ENCODE peak calls at places on chromosomes 16 and 17, in six cellular contexts. P is breast epithelium, N is lower leg skin, X is K562, I is tibial nerve, J is stomach. O is an unnamed sample.

GRCh38 chr16:6602401-6602800 is 730.2 kb upstream of the RBFOX1 start:
- DNase-seq in P (no peak), N (no peak), X (no peak), I (no peak), J (no peak), O (no peak)

GRCh38 chr17:62892069-62892675 is 73.9 kb upstream of the TANC2 start:
- DNase-seq in P (no peak), N (no peak), X (no peak), I (no peak), J (no peak), O (no peak)

GRCh38 chr17:80923211-80924110 is 68.2 kb upstream of the CHMP6 start:
- DNase-seq in P (no peak), N (no peak), X (no peak), I (no peak), J (no peak), O (no peak)

GRCh38 chr16:70508752-70509151 is 14.6 kb downstream of the COG4 start:
- DNase-seq in P (no peak), N (no peak), X (no peak), I (no peak), J (no peak), O (no peak)

GRCh38 chr17:40722146-40722720 is 18.7 kb upstream of the KRT24 start:
- DNase-seq in P (no peak), N (no peak), X (no peak), I (no peak), J (no peak), O (no peak)

GRCh38 chr16:88977028-88977844 is at the start of gene CBFA2T3:
- DNase-seq in P (peak), N (peak), X (peak), I (peak), J (peak), O (no peak)

GRCh38 chr17:79224476-79224875 is 149.9 kb downstream of the ENGASE start:
- DNase-seq in P (no peak), N (no peak), X (no peak), I (no peak), J (no peak), O (no peak)

GRCh38 chr16:642189-643049 is 791 bp downstream of the MCRIP2 start:
- DNase-seq in P (no peak), N (no peak), X (peak), I (no peak), J (peak), O (no peak)

GRCh38 chr17:77753691-77754265 is 204.7 kb upstream of the TNRC6C start:
- DNase-seq in P (no peak), N (no peak), X (no peak), I (no peak), J (no peak), O (no peak)

GRCh38 chr16:18797746-18798145 is 3.6 kb downstream of the ARL6IP1 start:
- DNase-seq in P (no peak), N (no peak), X (no peak), I (no peak), J (no peak), O (no peak)

GRCh38 chr16:57871457-57871856 is 69.2 kb upstream of the KIFC3 start:
- DNase-seq in P (no peak), N (no peak), X (no peak), I (no peak), J (no peak), O (no peak)

GRCh38 chr16:85557083-85557975 is 55.8 kb upstream of the GSE1 start:
- DNase-seq in P (no peak), N (no peak), X (peak), I (no peak), J (no peak), O (peak)

GRCh38 chr17:18980682-18981384 is 23.7 kb downstream of the FAM83G start:
- DNase-seq in P (no peak), N (no peak), X (no peak), I (no peak), J (no peak), O (no peak)

GRCh38 chr16:53528797-53529196 is 25.8 kb upstream of the AKTIP start:
- DNase-seq in P (no peak), N (no peak), X (no peak), I (no peak), J (no peak), O (no peak)

GRCh38 chr16:7246578-7246977 is 86.1 kb upstream of the RBFOX1 start:
- DNase-seq in P (no peak), N (no peak), X (no peak), I (no peak), J (no peak), O (no peak)

GRCh38 chr17:76265624-76266243 is 586 bp downstream of the UBALD2 start:
- DNase-seq in P (peak), N (peak), X (peak), I (no peak), J (peak), O (no peak)
- TF ChIP-seq POLR2A in P (no peak), N (no peak), X (peak), I (no peak), J (no peak), O (no peak)

DNA sequence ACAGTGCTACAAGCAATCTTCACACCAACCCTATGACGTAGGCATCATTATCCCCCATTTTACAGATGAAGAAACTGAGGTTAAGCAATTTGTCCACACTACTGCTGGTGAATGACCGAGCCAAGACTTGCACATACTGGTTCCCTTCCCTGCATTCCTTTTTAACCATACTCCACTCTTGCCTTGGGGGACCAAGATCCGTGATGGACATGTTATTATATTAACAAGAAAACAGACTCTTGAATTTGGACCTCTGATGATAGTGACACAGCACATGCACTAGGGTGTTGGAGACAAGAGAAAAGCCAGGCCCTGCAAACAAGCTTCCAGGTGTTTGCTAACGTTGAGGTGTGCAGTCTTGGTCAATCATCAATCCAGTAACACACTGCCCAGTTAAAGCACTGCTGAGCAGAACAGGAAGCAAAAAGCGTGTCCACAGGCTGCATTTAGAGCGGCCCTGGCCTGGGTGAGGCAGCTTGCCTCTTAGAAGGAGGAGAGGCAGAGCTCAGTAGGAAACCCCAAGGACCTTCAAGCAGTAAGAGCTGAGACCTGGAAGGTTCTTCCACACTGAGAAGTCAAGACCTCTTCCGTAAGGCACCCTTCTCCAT is 36.7 kb downstream of the HNF1B start:
- DNase-seq in P (no peak), N (no peak), X (no peak), I (no peak), J (peak), O (no peak)
- TF ChIP-seq POLR2A in P (no peak), N (no peak), X (no peak), I (no peak), J (no peak), O (no peak)

DNA sequence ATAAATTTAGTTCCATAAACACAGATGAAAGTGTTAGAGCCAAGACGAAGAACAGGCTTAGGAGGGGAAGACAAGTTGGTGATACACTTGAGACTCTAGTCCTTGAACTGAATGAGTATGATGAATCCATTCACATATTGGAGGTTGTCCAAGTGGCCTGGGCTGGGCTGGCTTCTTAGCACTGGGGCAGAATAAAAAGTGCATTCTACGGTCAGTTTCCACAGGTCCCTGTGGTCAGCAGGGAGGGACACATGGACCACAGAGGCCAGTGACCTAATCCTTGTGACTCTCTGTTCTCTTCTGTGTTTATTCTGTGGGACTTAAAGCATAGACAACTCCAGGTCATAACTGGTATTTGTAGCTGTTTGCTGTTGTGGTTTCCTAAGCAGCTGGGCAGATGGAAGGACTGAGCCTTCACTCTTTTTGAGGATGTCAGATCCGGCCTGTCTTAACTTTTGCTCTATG is 98.5 kb upstream of the SMIM36 start:
- DNase-seq in P (no peak), N (no peak), X (no peak), I (peak), J (peak), O (no peak)
- TF ChIP-seq POLR2A in P (no peak), N (no peak), X (no peak), I (no peak), J (no peak), O (no peak)

GRCh38 chr17:72632026-72632684 is 460.3 kb downstream of the SLC39A11 start:
- DNase-seq in P (no peak), N (peak), X (no peak), I (no peak), J (peak), O (no peak)
- TF ChIP-seq POLR2A in P (no peak), N (no peak), X (no peak), I (no peak), J (no peak), O (no peak)

GRCh38 chr17:44708401-44709263 is at the start of gene DBF4B:
- DNase-seq in P (peak), N (peak), X (peak), I (peak), J (peak), O (peak)
- TF ChIP-seq POLR2A in P (no peak), N (no peak), X (peak), I (no peak), J (no peak), O (peak)

DNA sequence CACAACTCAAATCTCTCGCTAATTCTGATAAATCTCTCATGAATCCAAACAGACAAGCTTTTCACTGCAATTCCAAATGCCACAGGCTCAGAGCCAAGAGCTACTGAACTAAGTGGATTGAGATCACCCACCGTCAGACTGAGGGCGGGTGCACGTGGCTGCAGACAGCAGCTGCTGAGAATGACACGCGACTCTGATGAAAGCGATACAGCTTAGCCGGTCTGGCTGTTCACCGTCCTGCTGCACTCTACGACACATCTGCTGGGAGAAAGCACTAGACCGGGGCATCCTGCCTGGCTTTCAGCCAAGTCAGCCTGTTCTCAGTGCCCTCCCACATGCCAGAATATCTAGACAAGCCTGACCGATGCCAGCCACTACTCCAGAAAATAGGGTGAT is 42.6 kb downstream of the KLHDC4 start:
- DNase-seq in P (no peak), N (peak), X (peak), I (peak), J (peak), O (peak)
- TF ChIP-seq POLR2A in P (no peak), N (no peak), X (no peak), I (no peak), J (no peak), O (no peak)

DNA sequence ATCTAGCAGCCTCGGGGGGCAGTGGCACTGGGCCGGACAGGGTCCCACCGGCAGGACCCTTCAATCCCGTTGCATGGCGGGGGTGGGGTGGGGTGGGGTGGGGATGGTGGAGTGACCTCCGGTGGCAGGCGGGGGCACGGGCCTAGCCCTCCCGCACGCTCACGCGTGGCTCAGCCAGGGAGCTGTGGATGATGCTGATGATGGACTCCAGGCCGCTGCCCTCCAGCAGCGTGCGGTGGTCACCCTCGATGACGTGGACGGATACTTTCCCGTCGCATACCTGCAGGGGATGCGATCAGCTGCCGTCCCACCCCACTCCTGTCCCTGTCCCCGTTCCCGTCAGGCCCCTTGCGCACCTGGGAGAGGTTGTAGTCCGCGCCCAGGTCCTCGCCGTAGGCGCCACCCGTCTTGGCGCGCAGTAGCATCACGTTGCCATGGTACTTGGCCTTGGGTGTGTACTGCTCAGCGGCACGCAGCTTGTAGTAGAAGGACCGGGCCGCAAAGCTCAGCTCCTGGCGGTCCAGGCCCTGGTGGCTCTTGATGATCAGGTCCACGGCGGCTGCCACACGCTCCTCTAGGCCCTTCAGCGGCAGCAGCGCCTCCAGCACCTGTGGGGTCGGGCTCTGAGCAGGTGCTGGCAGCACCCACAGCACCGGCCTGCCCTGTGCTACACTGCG is 13.5 kb upstream of the DUS1L start:
- DNase-seq in P (no peak), N (no peak), X (no peak), I (no peak), J (no peak), O (no peak)
- TF ChIP-seq POLR2A in P (no peak), N (no peak), X (peak), I (no peak), J (no peak), O (no peak)

GRCh38 chr16:11734025-11734652 is 8.5 kb downstream of the TXNDC11 start:
- DNase-seq in P (no peak), N (no peak), X (peak), I (no peak), J (no peak), O (no peak)

GRCh38 chr16:11734653-11735043 is 8.0 kb downstream of the TXNDC11 start:
- DNase-seq in P (no peak), N (no peak), X (no peak), I (no peak), J (no peak), O (no peak)

GRCh38 chr16:11737678-11738077 is 5.0 kb downstream of the TXNDC11 start:
- DNase-seq in P (no peak), N (no peak), X (no peak), I (no peak), J (no peak), O (no peak)

GRCh38 chr16:11736903-11737302 is 5.8 kb downstream of the TXNDC11 start:
- DNase-seq in P (no peak), N (no peak), X (no peak), I (no peak), J (no peak), O (no peak)

GRCh38 chr16:11735801-11736200 is 6.9 kb downstream of the TXNDC11 start:
- DNase-seq in P (no peak), N (no peak), X (no peak), I (no peak), J (no peak), O (no peak)
- TF ChIP-seq POLR2A in P (no peak), N (no peak), X (no peak), I (no peak), J (no peak), O (no peak)